ENCODE peak calls at places on chromosomes 2 and 18, in nine cellular contexts. U is heart left ventricle, P is mammary epithelial cell, S is endodermal cell, K is kidney, Y is thyroid gland, C is colonic mucosa, W is testis, N is right atrium auricular region. F is an unnamed sample.

GRCh38 chr2:216350214-216350789 is 22.0 kb downstream of the MARCHF4 start:
- DNase-seq in N (no peak), W (no peak), U (no peak), C (no peak), P (peak; percentile 75), S (no peak), K (no peak), Y (no peak), F (no peak)

GRCh38 chr2:218876562-218877219 is 4.0 kb upstream of the WNT10A start:
- DNase-seq in K (peak; percentile 78), S (peak; percentile 96), N (peak; percentile 79), C (peak; percentile 67), Y (peak; percentile 64), U (no peak), P (peak; percentile 51), W (peak; percentile 82), F (peak; percentile 60)

GRCh38 chr2:225737556-225737955 is 338.0 kb downstream of the NYAP2 start:
- DNase-seq in S (no peak), K (no peak), N (no peak), P (peak; percentile 85), Y (no peak), W (no peak), U (no peak), C (no peak), F (no peak)

GRCh38 chr2:235244497-235245215 is 249.2 kb upstream of the AGAP1 start:
- DNase-seq in S (no peak), P (no peak), Y (no peak), K (no peak), N (no peak), W (no peak), U (no peak), C (no peak), F (no peak)

GRCh38 chr2:206824993-206825392 is 59.6 kb downstream of the FASTKD2 start:
- DNase-seq in Y (no peak), W (no peak), K (no peak), S (no peak), C (no peak), U (no peak), P (no peak), N (no peak), F (no peak)

GRCh38 chr2:23595601-23596251 is 210.7 kb downstream of the KLHL29 start:
- DNase-seq in S (no peak), U (peak; percentile 40), C (no peak), W (no peak), Y (peak; percentile 29), N (no peak), K (peak; percentile 63), P (peak; percentile 19), F (no peak)

GRCh38 chr18:12882416-12882815 is 1.6 kb downstream of the PTPN2 start:
- DNase-seq in N (no peak), U (no peak), Y (no peak), S (no peak), C (no peak), W (no peak), P (no peak), K (no peak), F (no peak)

GRCh38 chr2:79669714-79670113 is 156.9 kb downstream of the CTNNA2 start:
- DNase-seq in K (peak; percentile 43), Y (no peak), W (no peak), P (no peak), S (no peak), N (no peak), U (peak; percentile 38), C (no peak), F (no peak)

GRCh38 chr2:62029910-62030309 is 124.4 kb downstream of the COMMD1 start:
- DNase-seq in N (no peak), U (no peak), W (no peak), Y (no peak), C (no peak), K (no peak), P (no peak), S (no peak), F (no peak)

DNA sequence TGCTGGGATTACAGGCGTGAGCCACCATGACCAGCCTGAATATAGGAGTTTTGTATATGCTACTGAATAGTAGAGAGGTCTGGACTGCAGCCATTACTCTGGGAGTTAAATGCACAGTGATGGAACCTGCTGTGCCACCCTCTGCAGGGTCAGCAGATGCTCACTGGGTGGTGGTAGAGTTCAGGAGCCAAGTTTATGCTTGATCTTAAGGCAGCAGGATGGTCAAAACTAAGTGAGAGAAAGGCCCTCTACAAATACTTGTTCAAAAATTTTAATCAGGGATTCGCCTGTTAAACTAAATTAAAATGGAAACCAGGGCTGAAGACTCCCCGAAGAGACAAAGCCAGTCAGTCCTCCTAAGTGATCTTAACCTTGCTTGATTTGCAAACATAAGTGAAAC is 4.1 kb upstream of the WDFY1 start:
- DNase-seq in K (no peak), C (no peak), U (no peak), Y (no peak), N (no peak), P (no peak), S (no peak), W (no peak), F (no peak)
- H3K4me1 ChIP-seq in K (no peaks in the 10 kb centered on the region), C (peaks cover 6% of the 10 kb centered on the region), U (peaks cover 12% of the 10 kb centered on the region), Y (peaks cover 5% of the 10 kb centered on the region), N (peaks cover 9% of the 10 kb centered on the region), P (no peaks in the 10 kb centered on the region), S (peaks cover 14% of the 10 kb centered on the region), W (peaks cover 10% of the 10 kb centered on the region), F (peaks cover 2% of the 10 kb centered on the region)

DNA sequence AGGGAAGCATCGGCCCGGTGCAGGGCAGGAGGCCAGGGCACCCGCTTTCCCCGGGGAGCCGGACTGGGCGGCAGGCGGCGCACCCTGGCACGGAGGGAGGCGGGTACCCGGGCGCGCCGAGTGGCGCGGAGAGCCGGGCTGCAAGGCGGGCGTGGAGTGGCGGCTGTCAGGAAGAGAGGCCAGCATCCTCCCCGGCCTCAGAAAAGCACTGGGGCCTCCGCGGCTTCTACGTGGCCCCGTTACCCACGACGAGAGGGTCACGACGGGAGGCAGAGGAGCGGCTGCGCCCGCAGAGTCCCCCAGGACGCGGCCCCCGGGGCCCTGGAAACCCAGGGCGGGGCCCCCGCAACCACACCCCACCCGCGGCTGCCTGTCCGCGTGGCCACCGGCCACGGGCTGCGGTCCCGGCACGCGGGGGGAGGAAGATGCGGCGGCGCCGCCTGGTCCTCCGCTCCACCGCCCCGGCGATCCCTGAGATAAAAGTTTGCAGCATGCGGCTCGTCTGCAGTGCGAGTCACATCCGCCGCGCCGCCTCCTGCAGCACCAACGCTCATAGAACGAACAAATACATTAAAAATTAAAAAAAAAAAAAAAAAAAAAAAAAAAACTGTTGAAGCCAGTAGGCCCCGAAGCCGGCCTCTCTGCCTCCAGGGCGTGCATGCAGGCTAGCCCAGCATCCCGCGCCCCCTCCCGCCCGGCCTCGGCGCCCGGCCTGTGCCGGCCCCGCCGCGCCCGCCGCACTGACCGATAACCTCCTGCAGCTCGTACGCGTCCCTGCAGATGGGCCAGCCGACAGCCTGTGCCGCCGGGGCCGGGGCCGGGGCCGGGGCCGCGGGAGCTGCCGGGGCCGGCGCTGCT is 683 bp downstream of the STK39 start:
- DNase-seq in K (peak; percentile 90), C (peak; percentile 80), Y (peak; percentile 78), P (peak; percentile 51), W (peak; percentile 69), U (peak; percentile 87), N (peak; percentile 67), S (peak; percentile 82), F (peak; percentile 76)
- TF ChIP-seq CTCF in K (peak; percentile 32), C (peak; percentile 29), Y (peak; percentile 1), P (peak; percentile 10), W (no peak), U (no peak), N (no peak), S (peak; percentile 56), F (no peak)

DNA sequence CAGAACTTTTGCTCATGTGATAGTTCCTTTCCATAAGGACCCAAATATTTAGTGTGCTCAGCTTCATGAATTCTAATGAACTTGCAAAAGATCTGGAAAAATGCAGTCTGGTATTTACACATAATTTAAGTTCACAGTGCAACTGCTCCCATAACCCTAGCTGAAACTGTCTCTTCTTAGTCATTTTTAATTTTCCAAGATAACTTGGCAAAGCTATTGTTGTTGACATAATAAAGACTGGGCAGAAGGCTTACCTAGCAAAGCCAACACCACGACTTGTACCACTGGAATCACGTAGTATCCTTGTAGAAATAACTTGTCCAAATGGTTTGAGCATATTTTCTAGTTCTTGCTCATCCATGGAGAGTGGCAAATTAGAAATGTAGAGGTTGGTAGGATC is 103.0 kb upstream of the ITGB6 start:
- DNase-seq in K (no peak), C (no peak), Y (no peak), P (no peak), U (no peak), S (no peak), N (no peak), W (no peak), F (no peak)
- H3K27ac ChIP-seq in K (no peak overlapping the region), C (no peak overlapping the region), Y (no peak overlapping the region), P (no peak overlapping the region), U (no peak overlapping the region), S (no peak overlapping the region), N (peak overlapping the region; percentile 36), W (no peak overlapping the region), F (no peak overlapping the region)

GRCh38 chr2:28199995-28200394 is 192.7 kb upstream of the FOSL2 start:
- DNase-seq in C (no peak), Y (no peak), P (peak; percentile 20), S (no peak), N (no peak), K (no peak), W (no peak), U (no peak), F (no peak)
- H3K4me1 ChIP-seq in C (peaks cover 4% of the 10 kb centered on the region), Y (no peaks in the 10 kb centered on the region), P (no peaks in the 10 kb centered on the region), S (no peaks in the 10 kb centered on the region), N (peaks cover 5% of the 10 kb centered on the region), K (no peaks in the 10 kb centered on the region), W (peaks cover 3% of the 10 kb centered on the region), U (peaks cover 13% of the 10 kb centered on the region), F (no peaks in the 10 kb centered on the region)

DNA sequence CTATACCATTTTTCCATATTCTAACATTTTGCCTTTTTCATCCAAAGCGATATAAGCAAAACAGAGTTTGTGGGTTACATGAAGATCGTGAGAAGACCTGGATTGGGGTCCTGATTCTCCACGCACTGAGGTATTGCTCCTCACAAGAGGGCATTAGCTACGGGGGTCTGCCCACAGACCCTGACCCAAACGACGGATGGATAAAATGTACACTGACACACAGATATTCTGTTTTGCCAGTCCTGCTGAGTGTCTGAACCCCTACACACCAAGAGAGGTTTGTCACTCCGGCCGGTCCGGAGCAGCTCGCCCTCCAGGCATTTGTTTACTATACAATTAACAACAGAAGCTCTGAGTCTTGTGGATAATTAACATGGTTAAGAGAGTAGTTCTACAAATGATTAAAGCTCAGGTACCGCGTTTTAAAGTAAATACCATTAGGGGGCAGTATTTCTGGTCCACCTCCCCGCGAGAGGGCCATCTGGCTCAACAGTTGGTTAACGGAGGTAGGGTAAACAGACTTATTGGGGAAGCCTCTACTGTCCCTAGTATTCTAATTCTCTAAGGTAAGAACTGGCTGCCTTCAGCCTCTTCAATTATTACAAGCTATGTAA is 28.4 kb downstream of the SCYGR8 start:
- DNase-seq in W (no peak), N (no peak), U (no peak), Y (no peak), P (no peak), C (no peak), S (peak; percentile 76), K (no peak), F (no peak)
- TF ChIP-seq CTCF in W (no peak), N (no peak), U (no peak), Y (no peak), P (no peak), C (peak; percentile 14), S (peak; percentile 76), K (peak; percentile 31), F (no peak)

GRCh38 chr2:11385222-11385621 is 40.8 kb upstream of the ROCK2 start:
- DNase-seq in S (no peak), Y (no peak), W (no peak), P (no peak), K (no peak), N (no peak), C (no peak), U (no peak), F (no peak)
- H3K27ac ChIP-seq in S (no peak overlapping the region), Y (no peak overlapping the region), W (no peak overlapping the region), P (no peak overlapping the region), K (no peak overlapping the region), N (no peak overlapping the region), C (no peak overlapping the region), U (no peak overlapping the region), F (no peak overlapping the region)

F was measured in pancreas.